ENCODE peak calls at places on chromosomes 1 and 21, in ten cellular contexts. One of them, this sample, is unnamed.

GRCh38 chr1:36432616-36433015 is 17.6 kb downstream of the OSCP1 start:
- DNase-seq in endothelial cell: no peak
- DNase-seq in GM20000: no peak
- DNase-seq in heart left ventricle: no peak
- DNase-seq in AG09309: no peak
- DNase-seq in colonic mucosa: no peak
- DNase-seq in Calu3: peak; percentile 13
- DNase-seq in cardiac muscle cell: no peak
- DNase-seq in BE2C: no peak
- DNase-seq in dorsolateral prefrontal cortex: no peak
- DNase-seq in this sample: no peak

GRCh38 chr21:10272216-10272615 is 249.2 kb upstream of the TPTE start:
- DNase-seq in endothelial cell: peak; percentile 4
- DNase-seq in GM20000: no peak
- DNase-seq in heart left ventricle: peak; percentile 22
- DNase-seq in AG09309: no peak
- DNase-seq in colonic mucosa: no peak
- DNase-seq in Calu3: no peak
- DNase-seq in cardiac muscle cell: no peak
- DNase-seq in BE2C: no peak
- DNase-seq in dorsolateral prefrontal cortex: no peak
- DNase-seq in this sample: no peak

GRCh38 chr1:217924924-217925323 is 293.8 kb downstream of the SPATA17 start:
- DNase-seq in endothelial cell: peak; percentile 16
- DNase-seq in GM20000: no peak
- DNase-seq in heart left ventricle: no peak
- DNase-seq in AG09309: no peak
- DNase-seq in colonic mucosa: no peak
- DNase-seq in Calu3: no peak
- DNase-seq in cardiac muscle cell: no peak
- DNase-seq in BE2C: no peak
- DNase-seq in dorsolateral prefrontal cortex: no peak
- DNase-seq in this sample: no peak

GRCh38 chr21:44498965-44499560 is 40.9 kb downstream of the KRTAP10-1 start:
- DNase-seq in endothelial cell: no peak
- DNase-seq in GM20000: no peak
- DNase-seq in heart left ventricle: no peak
- DNase-seq in AG09309: no peak
- DNase-seq in colonic mucosa: no peak
- DNase-seq in Calu3: no peak
- DNase-seq in cardiac muscle cell: no peak
- DNase-seq in BE2C: no peak
- DNase-seq in dorsolateral prefrontal cortex: no peak
- DNase-seq in this sample: no peak

GRCh38 chr1:78432016-78432415 is 58.8 kb upstream of the PTGFR start:
- DNase-seq in endothelial cell: no peak
- DNase-seq in GM20000: no peak
- DNase-seq in heart left ventricle: no peak
- DNase-seq in AG09309: no peak
- DNase-seq in colonic mucosa: no peak
- DNase-seq in Calu3: no peak
- DNase-seq in cardiac muscle cell: no peak
- DNase-seq in BE2C: no peak
- DNase-seq in dorsolateral prefrontal cortex: no peak
- DNase-seq in this sample: no peak

GRCh38 chr1:97680894-97681293 is 239.9 kb downstream of the DPYD start:
- DNase-seq in endothelial cell: no peak
- DNase-seq in GM20000: no peak
- DNase-seq in heart left ventricle: no peak
- DNase-seq in AG09309: no peak
- DNase-seq in colonic mucosa: no peak
- DNase-seq in Calu3: no peak
- DNase-seq in cardiac muscle cell: peak; percentile 19
- DNase-seq in BE2C: no peak
- DNase-seq in dorsolateral prefrontal cortex: no peak
- DNase-seq in this sample: no peak

GRCh38 chr21:36427502-36427901 is 42.3 kb downstream of the CHAF1B start:
- DNase-seq in endothelial cell: no peak
- DNase-seq in GM20000: no peak
- DNase-seq in heart left ventricle: no peak
- DNase-seq in AG09309: no peak
- DNase-seq in colonic mucosa: no peak
- DNase-seq in Calu3: no peak
- DNase-seq in cardiac muscle cell: no peak
- DNase-seq in BE2C: no peak
- DNase-seq in dorsolateral prefrontal cortex: no peak
- DNase-seq in this sample: no peak

GRCh38 chr21:36773111-36773510 is 74.2 kb downstream of the SIM2 start:
- DNase-seq in endothelial cell: no peak
- DNase-seq in GM20000: no peak
- DNase-seq in heart left ventricle: peak; percentile 91
- DNase-seq in AG09309: peak; percentile 47
- DNase-seq in colonic mucosa: peak; percentile 80
- DNase-seq in Calu3: peak; percentile 54
- DNase-seq in cardiac muscle cell: peak; percentile 87
- DNase-seq in BE2C: peak; percentile 56
- DNase-seq in dorsolateral prefrontal cortex: no peak
- DNase-seq in this sample: no peak

GRCh38 chr21:44401386-44402160 is 48.2 kb downstream of the TRPM2 start:
- DNase-seq in endothelial cell: no peak
- DNase-seq in GM20000: no peak
- DNase-seq in heart left ventricle: no peak
- DNase-seq in AG09309: no peak
- DNase-seq in colonic mucosa: no peak
- DNase-seq in Calu3: no peak
- DNase-seq in cardiac muscle cell: no peak
- DNase-seq in BE2C: no peak
- DNase-seq in dorsolateral prefrontal cortex: no peak
- DNase-seq in this sample: no peak

GRCh38 chr1:151370211-151370911 is 2.1 kb downstream of the SELENBP1 start:
- DNase-seq in endothelial cell: no peak
- DNase-seq in GM20000: no peak
- DNase-seq in heart left ventricle: peak; percentile 56
- DNase-seq in AG09309: no peak
- DNase-seq in colonic mucosa: peak; percentile 50
- DNase-seq in Calu3: no peak
- DNase-seq in cardiac muscle cell: peak; percentile 69
- DNase-seq in BE2C: no peak
- DNase-seq in dorsolateral prefrontal cortex: no peak
- DNase-seq in this sample: no peak

GRCh38 chr1:119097380-119097779 is 43.1 kb downstream of the WARS2 start:
- DNase-seq in endothelial cell: no peak
- DNase-seq in GM20000: no peak
- DNase-seq in heart left ventricle: no peak
- DNase-seq in AG09309: peak; percentile 18
- DNase-seq in colonic mucosa: no peak
- DNase-seq in Calu3: no peak
- DNase-seq in cardiac muscle cell: peak; percentile 75
- DNase-seq in BE2C: no peak
- DNase-seq in dorsolateral prefrontal cortex: no peak
- DNase-seq in this sample: no peak

GRCh38 chr1:11147371-11147770 is 41.8 kb upstream of the ANGPTL7 start:
- DNase-seq in endothelial cell: no peak
- DNase-seq in GM20000: no peak
- DNase-seq in heart left ventricle: no peak
- DNase-seq in AG09309: no peak
- DNase-seq in colonic mucosa: no peak
- DNase-seq in Calu3: no peak
- DNase-seq in cardiac muscle cell: no peak
- DNase-seq in BE2C: peak; percentile 13
- DNase-seq in dorsolateral prefrontal cortex: no peak
- DNase-seq in this sample: no peak

GRCh38 chr1:221663321-221663720 is 78.6 kb downstream of the DUSP10 start:
- DNase-seq in endothelial cell: no peak
- DNase-seq in GM20000: no peak
- DNase-seq in heart left ventricle: no peak
- DNase-seq in AG09309: no peak
- DNase-seq in colonic mucosa: no peak
- DNase-seq in Calu3: peak; percentile 22
- DNase-seq in cardiac muscle cell: peak; percentile 44
- DNase-seq in BE2C: no peak
- DNase-seq in dorsolateral prefrontal cortex: no peak
- DNase-seq in this sample: no peak

GRCh38 chr1:228455715-228456114 is 31.5 kb upstream of the RNF187 start:
- DNase-seq in endothelial cell: no peak
- DNase-seq in GM20000: no peak
- DNase-seq in heart left ventricle: no peak
- DNase-seq in AG09309: no peak
- DNase-seq in colonic mucosa: no peak
- DNase-seq in Calu3: no peak
- DNase-seq in cardiac muscle cell: peak; percentile 22
- DNase-seq in BE2C: no peak
- DNase-seq in dorsolateral prefrontal cortex: no peak
- DNase-seq in this sample: no peak
- TF ChIP-seq CTCF in endothelial cell: no peak
- TF ChIP-seq CTCF in GM20000: no peak
- TF ChIP-seq CTCF in heart left ventricle: no peak
- TF ChIP-seq CTCF in AG09309: peak; percentile 35
- TF ChIP-seq CTCF in colonic mucosa: no peak
- TF ChIP-seq CTCF in Calu3: no peak
- TF ChIP-seq CTCF in cardiac muscle cell: peak; percentile 30
- TF ChIP-seq CTCF in BE2C: peak; percentile 35
- TF ChIP-seq CTCF in dorsolateral prefrontal cortex: no peak
- TF ChIP-seq CTCF in this sample: peak; percentile 3

GRCh38 chr1:24867064-24867870 is 62.8 kb downstream of the RUNX3 start:
- DNase-seq in endothelial cell: no peak
- DNase-seq in GM20000: no peak
- DNase-seq in heart left ventricle: no peak
- DNase-seq in AG09309: no peak
- DNase-seq in colonic mucosa: peak; percentile 16
- DNase-seq in Calu3: no peak
- DNase-seq in cardiac muscle cell: no peak
- DNase-seq in BE2C: no peak
- DNase-seq in dorsolateral prefrontal cortex: no peak
- DNase-seq in this sample: no peak
- TF ChIP-seq CTCF in endothelial cell: no peak
- TF ChIP-seq CTCF in GM20000: no peak
- TF ChIP-seq CTCF in heart left ventricle: no peak
- TF ChIP-seq CTCF in AG09309: no peak
- TF ChIP-seq CTCF in colonic mucosa: no peak
- TF ChIP-seq CTCF in Calu3: no peak
- TF ChIP-seq CTCF in cardiac muscle cell: no peak
- TF ChIP-seq CTCF in BE2C: no peak
- TF ChIP-seq CTCF in dorsolateral prefrontal cortex: no peak
- TF ChIP-seq CTCF in this sample: no peak

DNA sequence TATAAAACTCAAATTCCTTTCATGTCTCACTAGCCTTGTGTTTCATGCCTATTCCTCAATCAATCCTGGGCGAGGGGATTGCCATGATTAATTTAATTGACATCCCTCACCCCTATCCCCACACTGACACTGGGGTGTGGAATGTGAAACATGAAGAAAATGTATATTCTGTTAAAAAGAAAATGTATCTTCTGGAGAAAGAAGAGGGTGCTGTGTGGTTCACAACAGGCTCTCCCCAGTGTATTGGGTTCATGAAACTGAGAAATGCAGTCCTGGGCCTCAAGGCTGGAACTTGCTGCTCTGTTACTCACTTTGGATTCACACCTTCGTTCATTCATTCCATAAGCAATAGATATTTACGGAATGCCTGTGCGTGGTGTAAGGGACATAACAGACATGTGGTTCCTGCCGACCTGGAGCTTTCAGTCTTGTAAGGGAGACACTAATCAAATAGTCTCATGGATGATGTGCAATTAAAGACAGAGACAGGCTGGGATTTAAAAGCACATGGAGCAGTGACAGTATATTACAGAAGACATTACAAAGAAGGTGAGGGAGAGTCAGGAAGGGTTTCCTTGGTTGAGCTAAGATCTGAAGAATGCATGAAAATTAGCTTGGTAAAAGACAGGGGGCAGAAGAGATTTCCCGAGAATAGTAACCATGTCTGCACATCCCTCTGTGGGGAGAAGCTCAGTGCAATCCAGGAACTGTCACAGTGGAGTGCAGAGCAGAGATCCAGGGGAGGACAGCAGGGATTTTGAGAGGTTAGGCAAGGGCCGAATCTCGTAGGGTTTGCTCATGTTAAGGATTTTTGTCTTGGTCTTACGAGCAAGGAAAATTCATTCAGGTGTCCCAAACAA is 32.2 kb downstream of the SERTAD4 start:
- DNase-seq in endothelial cell: no peak
- DNase-seq in GM20000: no peak
- DNase-seq in heart left ventricle: no peak
- DNase-seq in AG09309: no peak
- DNase-seq in colonic mucosa: no peak
- DNase-seq in Calu3: no peak
- DNase-seq in cardiac muscle cell: peak; percentile 50
- DNase-seq in BE2C: no peak
- DNase-seq in dorsolateral prefrontal cortex: no peak
- DNase-seq in this sample: no peak
- TF ChIP-seq CTCF in endothelial cell: peak; percentile 17
- TF ChIP-seq CTCF in GM20000: no peak
- TF ChIP-seq CTCF in heart left ventricle: no peak
- TF ChIP-seq CTCF in AG09309: peak; percentile 34
- TF ChIP-seq CTCF in colonic mucosa: no peak
- TF ChIP-seq CTCF in Calu3: no peak
- TF ChIP-seq CTCF in cardiac muscle cell: peak; percentile 31
- TF ChIP-seq CTCF in BE2C: peak; percentile 62
- TF ChIP-seq CTCF in dorsolateral prefrontal cortex: peak; percentile 27
- TF ChIP-seq CTCF in this sample: no peak

GRCh38 chr1:38990746-38991637 is at the start of gene AKIRIN1:
- DNase-seq in endothelial cell: peak; percentile 100
- DNase-seq in GM20000: peak; percentile 99
- DNase-seq in heart left ventricle: peak; percentile 99
- DNase-seq in AG09309: peak; percentile 90
- DNase-seq in colonic mucosa: peak; percentile 99
- DNase-seq in Calu3: peak; percentile 100
- DNase-seq in cardiac muscle cell: peak; percentile 98
- DNase-seq in BE2C: peak; percentile 95
- DNase-seq in dorsolateral prefrontal cortex: peak; percentile 99
- DNase-seq in this sample: peak; percentile 75

GRCh38 chr1:38990401-38990745 is 703 bp upstream of the AKIRIN1 start:
- DNase-seq in endothelial cell: no peak
- DNase-seq in GM20000: no peak
- DNase-seq in heart left ventricle: no peak
- DNase-seq in AG09309: no peak
- DNase-seq in colonic mucosa: peak; percentile 27
- DNase-seq in Calu3: no peak
- DNase-seq in cardiac muscle cell: no peak
- DNase-seq in BE2C: no peak
- DNase-seq in dorsolateral prefrontal cortex: no peak
- DNase-seq in this sample: no peak

GRCh38 chr1:38992450-38993111 is 1.5 kb downstream of the AKIRIN1 start:
- DNase-seq in endothelial cell: no peak
- DNase-seq in GM20000: peak; percentile 33
- DNase-seq in heart left ventricle: no peak
- DNase-seq in AG09309: no peak
- DNase-seq in colonic mucosa: no peak
- DNase-seq in Calu3: peak; percentile 11
- DNase-seq in cardiac muscle cell: no peak
- DNase-seq in BE2C: no peak
- DNase-seq in dorsolateral prefrontal cortex: no peak
- DNase-seq in this sample: no peak

GRCh38 chr1:38989979-38990378 is 1.1 kb upstream of the AKIRIN1 start:
- DNase-seq in endothelial cell: no peak
- DNase-seq in GM20000: no peak
- DNase-seq in heart left ventricle: no peak
- DNase-seq in AG09309: no peak
- DNase-seq in colonic mucosa: no peak
- DNase-seq in Calu3: no peak
- DNase-seq in cardiac muscle cell: no peak
- DNase-seq in BE2C: no peak
- DNase-seq in dorsolateral prefrontal cortex: no peak
- DNase-seq in this sample: no peak

GRCh38 chr1:38991638-38992449 is 768 bp downstream of the AKIRIN1 start:
- DNase-seq in endothelial cell: peak; percentile 49
- DNase-seq in GM20000: peak; percentile 13
- DNase-seq in heart left ventricle: peak; percentile 53
- DNase-seq in AG09309: no peak
- DNase-seq in colonic mucosa: peak; percentile 53
- DNase-seq in Calu3: peak; percentile 21
- DNase-seq in cardiac muscle cell: peak; percentile 49
- DNase-seq in BE2C: peak; percentile 36
- DNase-seq in dorsolateral prefrontal cortex: no peak
- DNase-seq in this sample: no peak
- TF ChIP-seq CTCF in endothelial cell: no peak
- TF ChIP-seq CTCF in GM20000: no peak
- TF ChIP-seq CTCF in heart left ventricle: no peak
- TF ChIP-seq CTCF in AG09309: no peak
- TF ChIP-seq CTCF in colonic mucosa: no peak
- TF ChIP-seq CTCF in Calu3: no peak
- TF ChIP-seq CTCF in cardiac muscle cell: no peak
- TF ChIP-seq CTCF in BE2C: no peak
- TF ChIP-seq CTCF in dorsolateral prefrontal cortex: no peak
- TF ChIP-seq CTCF in this sample: no peak

This sample was measured in AG04449.